ENCODE peak calls at places on chromosomes 12 and 14, in six cellular contexts. Y is CD8-positive, alpha-beta memory T cell; K is heart left ventricle; M is MM.1S; J is neural progenitor cell; N is GM23338. O is an unnamed sample. For H3K27me3 and H3K4me1, the result is how much of the 10 kb centered on the place peaks cover.

GRCh38 chr12:23088594-23088993 is 463.6 kb downstream of the ETNK1 start:
- DNase-seq in Y (no peak), K (no peak), M (no peak), J (no peak), N (no peak), O (no peak)

GRCh38 chr14:33432407-33433023 is 493.8 kb downstream of the NPAS3 start:
- DNase-seq in Y (no peak), K (no peak), M (peak), J (peak), N (no peak), O (no peak)

GRCh38 chr12:51549637-51550036 is 41.4 kb upstream of the SCN8A start:
- DNase-seq in Y (no peak), K (no peak), M (no peak), J (no peak), N (no peak), O (no peak)

GRCh38 chr14:69901113-69901951 is 22.1 kb downstream of the SMOC1 start:
- DNase-seq in Y (no peak), K (no peak), M (no peak), J (no peak), N (no peak), O (no peak)

GRCh38 chr12:26691234-26691970 is 141.6 kb downstream of the ITPR2 start:
- DNase-seq in Y (no peak), K (no peak), M (no peak), J (peak), N (peak), O (no peak)

GRCh38 chr14:74619672-74620131 is 7.7 kb upstream of the LTBP2 start:
- DNase-seq in Y (no peak), K (peak), M (no peak), J (no peak), N (no peak), O (peak)

GRCh38 chr14:100709252-100709955 is 17.3 kb upstream of the DLK1 start:
- DNase-seq in Y (no peak), K (no peak), M (no peak), J (peak), N (peak), O (peak)

GRCh38 chr12:122721057-122721545 is 4.5 kb upstream of the HCAR3 start:
- DNase-seq in Y (no peak), K (no peak), M (no peak), J (no peak), N (no peak), O (no peak)

GRCh38 chr14:60775296-60775695 is 40.7 kb downstream of the MNAT1 start:
- DNase-seq in Y (no peak), K (no peak), M (no peak), J (no peak), N (no peak), O (no peak)

GRCh38 chr12:479161-479560 is 19.4 kb downstream of the B4GALNT3 start:
- DNase-seq in Y (no peak), K (no peak), M (no peak), J (no peak), N (no peak), O (no peak)

GRCh38 chr12:481422-481821 is 21.7 kb downstream of the B4GALNT3 start:
- DNase-seq in Y (no peak), K (peak), M (no peak), J (no peak), N (no peak), O (peak)

GRCh38 chr12:484096-484495 is 24.4 kb downstream of the B4GALNT3 start:
- DNase-seq in Y (no peak), K (no peak), M (no peak), J (no peak), N (no peak), O (no peak)

GRCh38 chr12:480831-481230 is 21.1 kb downstream of the B4GALNT3 start:
- DNase-seq in Y (no peak), K (no peak), M (no peak), J (no peak), N (no peak), O (no peak)

GRCh38 chr12:482061-482460 is 22.3 kb downstream of the B4GALNT3 start:
- DNase-seq in Y (no peak), K (no peak), M (no peak), J (no peak), N (no peak), O (no peak)
- H3K27me3 ChIP-seq in Y (under half), K (under half), M (under half), J (under half), N (under half), O (under half)

GRCh38 chr12:54329756-54330155 is 4.8 kb downstream of the COPZ1 start:
- DNase-seq in Y (no peak), K (no peak), M (no peak), J (no peak), N (peak), O (no peak)

GRCh38 chr12:54333420-54334034 is 8.6 kb downstream of the COPZ1 start:
- DNase-seq in Y (no peak), K (no peak), M (no peak), J (no peak), N (no peak), O (no peak)

GRCh38 chr12:54328595-54329337 is 3.8 kb downstream of the COPZ1 start:
- DNase-seq in Y (no peak), K (no peak), M (no peak), J (no peak), N (peak), O (no peak)

GRCh38 chr12:54331461-54331860 is 6.5 kb downstream of the COPZ1 start:
- DNase-seq in Y (no peak), K (no peak), M (no peak), J (no peak), N (no peak), O (no peak)

GRCh38 chr12:54330442-54330841 is 5.5 kb downstream of the COPZ1 start:
- DNase-seq in Y (no peak), K (no peak), M (no peak), J (no peak), N (no peak), O (no peak)
- H3K4me1 ChIP-seq in Y (half or more), K (half or more), M (under half), J (under half), N (under half), O (under half)

GRCh38 chr12:102962532-102962931 is 5.1 kb downstream of the ASCL1 start:
- DNase-seq in Y (no peak), K (no peak), M (no peak), J (peak), N (no peak), O (no peak)

GRCh38 chr12:102961488-102961801 is 4.0 kb downstream of the ASCL1 start:
- DNase-seq in Y (no peak), K (no peak), M (no peak), J (no peak), N (no peak), O (no peak)

GRCh38 chr12:102962986-102963385 is 5.5 kb downstream of the ASCL1 start:
- DNase-seq in Y (no peak), K (no peak), M (no peak), J (no peak), N (no peak), O (no peak)

GRCh38 chr12:102959391-102959790 is 1.9 kb downstream of the ASCL1 start:
- DNase-seq in Y (no peak), K (no peak), M (no peak), J (peak), N (no peak), O (no peak)

GRCh38 chr12:102960766-102961487 is 3.5 kb downstream of the ASCL1 start:
- DNase-seq in Y (no peak), K (no peak), M (no peak), J (peak), N (no peak), O (no peak)
- H3K27me3 ChIP-seq in Y (half or more), K (half or more), M (under half), J (half or more), N (half or more), O (half or more)

GRCh38 chr14:31203414-31203742 is 4.2 kb downstream of the HECTD1 start:
- DNase-seq in Y (no peak), K (no peak), M (no peak), J (no peak), N (no peak), O (no peak)
- H3K4me1 ChIP-seq in Y (under half), K (under half), M (under half), J (under half), N (under half), O (under half)

GRCh38 chr12:5524116-5524768 is 92.3 kb downstream of the NTF3 start:
- DNase-seq in Y (no peak), K (no peak), M (no peak), J (no peak), N (no peak), O (no peak)
- H3K27me3 ChIP-seq in Y (under half), K (under half), M (under half), J (under half), N (under half), O (under half)

GRCh38 chr14:87989613-87990299 is 3.2 kb downstream of the GALC start:
- DNase-seq in Y (no peak), K (no peak), M (no peak), J (no peak), N (peak), O (no peak)

GRCh38 chr14:87993485-87993809 is 465 bp upstream of the GALC start:
- DNase-seq in Y (no peak), K (no peak), M (peak), J (no peak), N (peak), O (no peak)

GRCh38 chr14:87992720-87993484 is at the start of gene GALC:
- DNase-seq in Y (peak), K (peak), M (peak), J (peak), N (peak), O (peak)

GRCh38 chr14:87990687-87991086 is 2.3 kb downstream of the GALC start:
- DNase-seq in Y (no peak), K (no peak), M (no peak), J (no peak), N (no peak), O (no peak)

GRCh38 chr14:87992349-87992719 is 648 bp downstream of the GALC start:
- DNase-seq in Y (no peak), K (no peak), M (no peak), J (peak), N (peak), O (no peak)
- H3K4me1 ChIP-seq in Y (under half), K (under half), M (under half), J (under half), N (under half), O (under half)

GRCh38 chr12:70033310-70033709 is 208.3 kb downstream of the MYRFL start:
- DNase-seq in Y (no peak), K (no peak), M (no peak), J (no peak), N (no peak), O (no peak)
- H3K27me3 ChIP-seq in Y (under half), K (under half), M (under half), J (under half), N (under half), O (under half)

GRCh38 chr12:46516933-46517578 is 144.5 kb upstream of the SLC38A2 start:
- DNase-seq in Y (no peak), K (no peak), M (peak), J (no peak), N (no peak), O (no peak)

GRCh38 chr12:46518729-46519128 is 146.2 kb upstream of the SLC38A2 start:
- DNase-seq in Y (no peak), K (no peak), M (no peak), J (no peak), N (no peak), O (no peak)

GRCh38 chr12:46518184-46518583 is 145.6 kb upstream of the SLC38A2 start:
- DNase-seq in Y (no peak), K (no peak), M (peak), J (no peak), N (no peak), O (no peak)

GRCh38 chr12:46516238-46516932 is 143.8 kb upstream of the SLC38A2 start:
- DNase-seq in Y (no peak), K (no peak), M (no peak), J (no peak), N (no peak), O (no peak)

DNA sequence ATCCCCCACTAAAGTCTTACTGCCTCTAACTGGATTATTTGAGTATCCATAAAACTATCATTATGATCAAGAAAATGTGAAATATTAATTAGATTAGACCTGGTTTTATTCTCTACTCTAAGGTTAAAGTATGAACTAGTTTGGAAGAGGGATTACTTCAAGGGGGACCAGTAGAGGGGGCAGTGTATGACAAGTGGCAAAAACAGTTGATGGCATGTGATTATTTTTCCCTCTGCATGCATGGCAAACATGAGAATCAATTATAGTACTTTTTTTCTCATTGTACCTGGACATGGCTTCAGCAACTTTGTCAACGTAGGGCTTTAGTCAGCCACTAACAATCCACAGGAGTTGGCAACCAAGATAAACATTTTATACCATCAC is 145.0 kb upstream of the SLC38A2 start:
- DNase-seq in Y (no peak), K (no peak), M (peak), J (no peak), N (no peak), O (no peak)
- H3K4me1 ChIP-seq in Y (under half), K (under half), M (half or more), J (under half), N (under half), O (under half)

GRCh38 chr12:67472551-67472950 is 176.0 kb upstream of the DYRK2 start:
- DNase-seq in Y (no peak), K (no peak), M (no peak), J (peak), N (no peak), O (no peak)

GRCh38 chr12:67475725-67476124 is 172.8 kb upstream of the DYRK2 start:
- DNase-seq in Y (no peak), K (no peak), M (no peak), J (no peak), N (no peak), O (no peak)

GRCh38 chr12:67482751-67483661 is 165.5 kb upstream of the DYRK2 start:
- DNase-seq in Y (peak), K (peak), M (peak), J (no peak), N (no peak), O (peak)

GRCh38 chr12:67474934-67475620 is 173.5 kb upstream of the DYRK2 start:
- DNase-seq in Y (no peak), K (no peak), M (no peak), J (no peak), N (no peak), O (no peak)

GRCh38 chr12:67477682-67478265 is 170.8 kb upstream of the DYRK2 start:
- DNase-seq in Y (no peak), K (no peak), M (no peak), J (no peak), N (no peak), O (no peak)
- H3K27me3 ChIP-seq in Y (under half), K (under half), M (under half), J (under half), N (under half), O (under half)

O was measured in heart right ventricle.